ENCODE peak calls at places on chromosomes 11 and 22, in eight cellular contexts. O, A, K, Q, I, S, M and U are unnamed samples.

GRCh38 chr11:33542921-33543320 is 157.7 kb downstream of the C11orf91 start:
- DNase-seq in I (peak), O (peak), S (peak), A (peak), Q (peak), K (peak), M (peak), U (peak)

GRCh38 chr11:71163371-71163770 is 89.0 kb downstream of the SHANK2 start:
- DNase-seq in Q (no peak), S (no peak), K (no peak), I (no peak), A (no peak), O (no peak), M (no peak), U (no peak)

GRCh38 chr11:130313383-130314183 is 1.1 kb downstream of the ZBTB44 start:
- DNase-seq in S (peak), Q (no peak), I (no peak), A (peak), O (peak), K (no peak), M (no peak), U (no peak)

GRCh38 chr11:126430581-126431320 is 75.3 kb downstream of the ST3GAL4 start:
- DNase-seq in K (no peak), S (no peak), I (no peak), M (no peak), O (peak), A (no peak), Q (no peak), U (no peak)

GRCh38 chr11:121418625-121419114 is 33.4 kb upstream of the SORL1 start:
- DNase-seq in O (no peak), S (no peak), I (no peak), M (peak), K (no peak), A (no peak), Q (no peak), U (no peak)

GRCh38 chr11:66069715-66070603 is at the start of gene PACS1:
- DNase-seq in S (peak), K (peak), O (peak), Q (peak), I (peak), A (peak), M (peak), U (peak)

GRCh38 chr11:33065445-33066178 is 26.2 kb downstream of the TCP11L1 start:
- DNase-seq in S (peak), M (peak), A (peak), Q (peak), O (peak), K (peak), I (peak), U (peak)

GRCh38 chr11:15770798-15771414 is 585.4 kb downstream of the SOX6 start:
- DNase-seq in O (peak), K (no peak), A (peak), S (peak), M (peak), I (peak), Q (peak), U (peak)

GRCh38 chr11:122363306-122363705 is 247.3 kb upstream of the BLID start:
- DNase-seq in S (peak), A (peak), Q (no peak), O (peak), K (no peak), I (no peak), M (no peak), U (no peak)

GRCh38 chr22:42811510-42811909 is 45.6 kb downstream of the ARFGAP3 start:
- DNase-seq in S (no peak), A (no peak), K (no peak), M (no peak), O (no peak), I (no peak), Q (no peak), U (no peak)

GRCh38 chr22:31328545-31328960 is 17.6 kb downstream of the PATZ1 start:
- DNase-seq in S (no peak), K (no peak), M (no peak), I (no peak), Q (no peak), A (no peak), O (no peak), U (no peak)

GRCh38 chr11:71119656-71120269 is 132.6 kb downstream of the SHANK2 start:
- DNase-seq in A (no peak), S (no peak), I (no peak), M (no peak), K (no peak), Q (no peak), O (no peak), U (no peak)

GRCh38 chr22:35538801-35539321 is 1.8 kb upstream of the RASD2 start:
- DNase-seq in M (peak), A (peak), O (peak), Q (peak), K (peak), S (no peak), I (peak), U (peak)

GRCh38 chr11:67302571-67303131 is 679 bp upstream of the SSH3 start:
- DNase-seq in I (peak), O (peak), Q (peak), K (no peak), A (peak), M (peak), S (no peak), U (no peak)

GRCh38 chr11:68504432-68505066 is 44.0 kb downstream of the PPP6R3 start:
- DNase-seq in A (no peak), Q (no peak), K (no peak), M (no peak), O (peak), S (peak), I (no peak), U (no peak)

GRCh38 chr11:77091146-77091940 is 11.3 kb upstream of the OMP start:
- DNase-seq in A (peak), K (peak), I (peak), O (peak), S (peak), Q (peak), M (peak), U (peak)

GRCh38 chr11:67050139-67050538 is 6.5 kb upstream of the RHOD start:
- DNase-seq in M (no peak), O (no peak), S (no peak), A (no peak), Q (no peak), I (no peak), K (no peak), U (no peak)

GRCh38 chr11:1458340-1459218 is 28.0 kb downstream of the MOB2 start:
- DNase-seq in S (no peak), I (no peak), K (no peak), Q (peak), M (no peak), A (peak), O (peak), U (no peak)

GRCh38 chr22:22226448-22227187 is 18.0 kb upstream of the VPREB1 start:
- DNase-seq in O (no peak), I (no peak), S (peak), Q (no peak), M (no peak), A (no peak), K (no peak), U (no peak)

GRCh38 chr11:113581713-113582112 is 106.5 kb upstream of the DRD2 start:
- DNase-seq in M (no peak), K (no peak), Q (no peak), O (no peak), I (no peak), A (no peak), S (no peak), U (no peak)

GRCh38 chr22:19942886-19943664 is 1.5 kb upstream of the TXNRD2 start:
- DNase-seq in Q (peak), S (peak), K (peak), O (peak), A (peak), M (peak), I (no peak), U (peak)

GRCh38 chr11:74397531-74398243 is 546 bp downstream of the PGM2L1 start:
- DNase-seq in S (no peak), Q (peak), O (peak), A (peak), K (no peak), I (no peak), M (peak), U (peak)

GRCh38 chr11:119594639-119595249 is 134.3 kb downstream of the NECTIN1 start:
- DNase-seq in I (no peak), Q (no peak), M (no peak), O (peak), K (peak), A (peak), S (peak), U (peak)

GRCh38 chr11:90250970-90251369 is 28.1 kb upstream of the CHORDC1 start:
- DNase-seq in O (no peak), A (no peak), M (peak), S (no peak), Q (no peak), I (no peak), K (no peak), U (no peak)

GRCh38 chr11:10414659-10415058 is 40.4 kb upstream of the AMPD3 start:
- DNase-seq in A (no peak), Q (no peak), K (no peak), S (peak), M (no peak), O (peak), I (no peak), U (no peak)

GRCh38 chr11:94151903-94152677 is 23.4 kb downstream of the PANX1 start:
- DNase-seq in Q (peak), I (peak), S (peak), O (peak), K (peak), A (peak), M (peak), U (peak)

GRCh38 chr22:50039669-50040458 is 18.2 kb downstream of the TTLL8 start:
- DNase-seq in I (no peak), K (no peak), M (no peak), S (no peak), O (no peak), Q (no peak), A (no peak), U (no peak)

GRCh38 chr11:94909371-94909820 is 64.0 kb downstream of the CWC15 start:
- DNase-seq in O (peak), M (no peak), A (no peak), S (no peak), I (no peak), K (peak), Q (no peak), U (peak)

GRCh38 chr11:79236541-79236971 is 204.3 kb downstream of the TENM4 start:
- DNase-seq in I (no peak), M (no peak), A (peak), S (peak), K (peak), O (peak), Q (no peak), U (peak)

GRCh38 chr11:1667906-1668305 is 29.1 kb upstream of the KRTAP5-6 start:
- DNase-seq in S (no peak), M (no peak), Q (no peak), A (no peak), K (no peak), O (no peak), I (no peak), U (no peak)

GRCh38 chr11:58028687-58029411 is 1.9 kb upstream of the OR6Q1 start:
- DNase-seq in K (no peak), M (no peak), O (no peak), I (no peak), A (no peak), Q (no peak), S (peak), U (peak)

GRCh38 chr11:126526471-126526870 is 171.0 kb downstream of the ST3GAL4 start:
- DNase-seq in A (no peak), I (no peak), Q (no peak), M (no peak), S (no peak), K (no peak), O (no peak), U (no peak)

GRCh38 chr22:30903876-30904460 is 64.6 kb downstream of the MORC2 start:
- DNase-seq in S (no peak), M (no peak), K (no peak), A (no peak), Q (no peak), O (no peak), I (no peak), U (no peak)

GRCh38 chr11:110479445-110480101 is 49.8 kb downstream of the FDX1 start:
- DNase-seq in A (peak), O (peak), K (no peak), I (no peak), Q (no peak), M (no peak), S (peak), U (no peak)